ENCODE peak calls at places on chromosomes 7 and 10, in six cellular contexts. S, T, Z, D, M and R are unnamed samples.

GRCh38 chr7:4144801-4145470 is 537.2 kb upstream of the FOXK1 start:
- DNase-seq in S (peak; percentile 10), T (peak; percentile 3), Z (no peak), D (no peak), M (peak; percentile 68), R (no peak)

GRCh38 chr7:42932861-42933591 is 850 bp downstream of the MRPL32 start:
- DNase-seq in S (no peak), T (peak; percentile 69), Z (no peak), D (no peak), M (no peak), R (no peak)

GRCh38 chr7:74475243-74475986 is 21.7 kb downstream of the GTF2IRD1 start:
- DNase-seq in S (no peak), T (no peak), Z (no peak), D (no peak), M (no peak), R (no peak)

GRCh38 chr7:133023370-133024075 is 58.4 kb downstream of the CHCHD3 start:
- DNase-seq in S (no peak), T (peak; percentile 7), Z (no peak), D (no peak), M (no peak), R (no peak)

GRCh38 chr10:34504534-34504933 is 310.6 kb downstream of the PARD3 start:
- DNase-seq in S (peak; percentile 53), T (peak; percentile 54), Z (no peak), D (no peak), M (no peak), R (no peak)

GRCh38 chr7:83936056-83936703 is 258.4 kb downstream of the SEMA3A start:
- DNase-seq in S (peak; percentile 62), T (peak; percentile 86), Z (no peak), D (peak; percentile 45), M (peak; percentile 9), R (peak; percentile 70)

GRCh38 chr10:680146-680545 is 9.3 kb downstream of the DIP2C start:
- DNase-seq in S (no peak), T (no peak), Z (no peak), D (no peak), M (no peak), R (no peak)

GRCh38 chr7:116165717-116166116 is 44.6 kb upstream of the TES start:
- DNase-seq in S (no peak), T (no peak), Z (no peak), D (no peak), M (no peak), R (no peak)

GRCh38 chr7:151256410-151257045 is 8.0 kb upstream of the SMARCD3 start:
- DNase-seq in S (no peak), T (no peak), Z (no peak), D (no peak), M (peak; percentile 54), R (no peak)

GRCh38 chr7:27091936-27092752 is 3.7 kb downstream of the HOXA1 start:
- DNase-seq in S (no peak), T (no peak), Z (no peak), D (no peak), M (no peak), R (no peak)

GRCh38 chr10:78512205-78512550 is 478.5 kb downstream of the RPS24 start:
- DNase-seq in S (no peak), T (no peak), Z (no peak), D (no peak), M (no peak), R (no peak)

GRCh38 chr10:52609071-52609470 is 163.5 kb downstream of the MBL2 start:
- DNase-seq in S (no peak), T (no peak), Z (no peak), D (no peak), M (no peak), R (no peak)

GRCh38 chr7:108598153-108598552 is 28.5 kb downstream of the DNAJB9 start:
- DNase-seq in S (no peak), T (no peak), Z (no peak), D (no peak), M (no peak), R (no peak)

GRCh38 chr10:125448596-125448995 is 234.4 kb downstream of the TEX36 start:
- DNase-seq in S (no peak), T (no peak), Z (no peak), D (no peak), M (no peak), R (peak; percentile 41)

GRCh38 chr10:74586088-74586585 is 240.3 kb upstream of the KAT6B start:
- DNase-seq in S (no peak), T (peak; percentile 12), Z (no peak), D (peak; percentile 59), M (no peak), R (no peak)

GRCh38 chr7:19663816-19664531 is 44.9 kb downstream of the POLR1F start:
- DNase-seq in S (no peak), T (no peak), Z (no peak), D (no peak), M (no peak), R (no peak)

GRCh38 chr7:36058020-36058592 is 94.9 kb upstream of the EEPD1 start:
- DNase-seq in S (no peak), T (no peak), Z (no peak), D (no peak), M (no peak), R (no peak)

GRCh38 chr10:6621536-6621935 is 41.5 kb upstream of the PRKCQ start:
- DNase-seq in S (peak; percentile 22), T (peak; percentile 16), Z (no peak), D (no peak), M (no peak), R (no peak)

GRCh38 chr7:98571006-98571405 is 46.1 kb upstream of the NPTX2 start:
- DNase-seq in S (no peak), T (no peak), Z (no peak), D (no peak), M (no peak), R (no peak)

GRCh38 chr10:9668411-9668810 is 1349.3 kb upstream of the CELF2 start:
- DNase-seq in S (no peak), T (no peak), Z (no peak), D (no peak), M (no peak), R (no peak)

GRCh38 chr7:112422842-112423496 is 27.3 kb upstream of the IFRD1 start:
- DNase-seq in S (peak; percentile 84), T (peak; percentile 96), Z (peak; percentile 61), D (peak; percentile 16), M (peak; percentile 81), R (peak; percentile 52)

GRCh38 chr10:17006631-17007161 is 122.9 kb downstream of the CUBN start:
- DNase-seq in S (no peak), T (peak; percentile 54), Z (no peak), D (no peak), M (no peak), R (no peak)

GRCh38 chr7:55192718-55193117 is 172.4 kb upstream of the LANCL2 start:
- DNase-seq in S (peak; percentile 71), T (peak; percentile 43), Z (no peak), D (no peak), M (no peak), R (no peak)

GRCh38 chr10:24349379-24350110 is 140.6 kb downstream of the KIAA1217 start:
- DNase-seq in S (no peak), T (peak; percentile 41), Z (no peak), D (no peak), M (no peak), R (no peak)

GRCh38 chr10:62374862-62375710 is 917 bp downstream of the ZNF365 start:
- DNase-seq in S (no peak), T (no peak), Z (no peak), D (no peak), M (no peak), R (no peak)

GRCh38 chr10:43322321-43322720 is 49.1 kb upstream of the FXYD4 start:
- DNase-seq in S (no peak), T (no peak), Z (no peak), D (no peak), M (no peak), R (no peak)
- H3K4me3 ChIP-seq in S (peak overlapping the region; percentile 30), T (peak overlapping the region; percentile 11), Z (peak overlapping the region; percentile 66), D (no peak overlapping the region), M (no peak overlapping the region), R (peak overlapping the region; percentile 17)

GRCh38 chr10:132162590-132163277 is 24.0 kb upstream of the DPYSL4 start:
- DNase-seq in S (no peak), T (no peak), Z (no peak), D (no peak), M (no peak), R (no peak)
- H3K4me3 ChIP-seq in S (no peak overlapping the region), T (no peak overlapping the region), Z (no peak overlapping the region), D (no peak overlapping the region), M (no peak overlapping the region), R (no peak overlapping the region)

GRCh38 chr10:50855015-50855414 is 30.4 kb downstream of the A1CF start:
- DNase-seq in S (no peak), T (no peak), Z (no peak), D (no peak), M (no peak), R (no peak)

GRCh38 chr10:50853557-50853956 is 31.9 kb downstream of the A1CF start:
- DNase-seq in S (no peak), T (no peak), Z (no peak), D (no peak), M (no peak), R (no peak)

GRCh38 chr10:50855461-50855860 is 30.0 kb downstream of the A1CF start:
- DNase-seq in S (no peak), T (no peak), Z (no peak), D (no peak), M (no peak), R (no peak)

GRCh38 chr10:50861370-50861769 is 24.1 kb downstream of the A1CF start:
- DNase-seq in S (no peak), T (no peak), Z (no peak), D (no peak), M (no peak), R (no peak)

DNA sequence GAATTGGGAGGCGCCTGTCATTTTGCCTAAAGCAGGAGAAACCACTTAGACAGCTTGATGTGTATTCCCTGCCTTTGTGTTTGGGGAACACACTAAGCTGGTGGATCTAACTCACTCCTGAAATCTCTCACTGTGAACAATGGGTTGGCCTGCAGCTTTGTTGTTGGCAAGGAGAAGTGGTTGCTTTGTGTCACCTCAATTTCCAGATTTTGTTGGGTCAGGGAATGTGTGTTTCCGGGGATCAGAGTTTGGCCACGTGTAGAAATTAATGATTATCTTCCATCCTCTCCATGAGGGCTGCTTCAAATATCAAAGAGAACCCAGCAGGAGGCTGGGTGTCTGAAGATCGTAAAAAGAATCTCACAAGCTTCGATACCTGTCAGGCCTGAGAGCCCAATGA is 27.8 kb downstream of the A1CF start:
- DNase-seq in S (no peak), T (no peak), Z (no peak), D (no peak), M (no peak), R (no peak)
- H3K4me3 ChIP-seq in S (no peak overlapping the region), T (no peak overlapping the region), Z (no peak overlapping the region), D (no peak overlapping the region), M (no peak overlapping the region), R (no peak overlapping the region)

GRCh38 chr7:28879105-28879504 is 79.0 kb downstream of the TRIL start:
- DNase-seq in S (no peak), T (no peak), Z (no peak), D (no peak), M (no peak), R (no peak)

GRCh38 chr7:28872226-28872625 is 85.9 kb downstream of the TRIL start:
- DNase-seq in S (no peak), T (peak; percentile 32), Z (no peak), D (no peak), M (no peak), R (no peak)

GRCh38 chr7:28871083-28871482 is 87.0 kb downstream of the TRIL start:
- DNase-seq in S (no peak), T (no peak), Z (no peak), D (no peak), M (no peak), R (no peak)

GRCh38 chr7:28868700-28869099 is 89.4 kb downstream of the TRIL start:
- DNase-seq in S (no peak), T (no peak), Z (no peak), D (no peak), M (no peak), R (no peak)

GRCh38 chr7:28873410-28873809 is 84.7 kb downstream of the TRIL start:
- DNase-seq in S (no peak), T (no peak), Z (no peak), D (no peak), M (no peak), R (no peak)
- H3K4me3 ChIP-seq in S (no peak overlapping the region), T (no peak overlapping the region), Z (no peak overlapping the region), D (no peak overlapping the region), M (no peak overlapping the region), R (no peak overlapping the region)